ENCODE peak calls at places on chromosomes 7 and 10, in seven cellular contexts. One of them, this sample, is unnamed.

GRCh38 chr7:19852192-19852591 is 78.8 kb upstream of the TMEM196 start:
- DNase-seq in right lobe of liver: no peak
- DNase-seq in fibroblast of the aortic adventitia: no peak
- DNase-seq in suprapubic skin: no peak
- DNase-seq in foreskin fibroblast: no peak
- DNase-seq in ovary: no peak
- DNase-seq in PC-9: no peak
- DNase-seq in this sample: no peak

GRCh38 chr10:23826399-23826798 is 382.5 kb upstream of the KIAA1217 start:
- DNase-seq in ovary: no peak
- DNase-seq in fibroblast of the aortic adventitia: peak; percentile 2
- DNase-seq in PC-9: peak; percentile 2
- DNase-seq in foreskin fibroblast: peak; percentile 1
- DNase-seq in right lobe of liver: no peak
- DNase-seq in suprapubic skin: no peak
- DNase-seq in this sample: no peak

GRCh38 chr10:108204528-108205313 is 1040.2 kb upstream of the SORCS1 start:
- DNase-seq in foreskin fibroblast: peak; percentile 26
- DNase-seq in fibroblast of the aortic adventitia: peak; percentile 0
- DNase-seq in PC-9: no peak
- DNase-seq in right lobe of liver: no peak
- DNase-seq in suprapubic skin: no peak
- DNase-seq in ovary: no peak
- DNase-seq in this sample: no peak

GRCh38 chr7:15130666-15131541 is 228.4 kb upstream of the DGKB start:
- DNase-seq in right lobe of liver: no peak
- DNase-seq in suprapubic skin: no peak
- DNase-seq in foreskin fibroblast: peak; percentile 63
- DNase-seq in ovary: no peak
- DNase-seq in PC-9: no peak
- DNase-seq in fibroblast of the aortic adventitia: peak; percentile 84
- DNase-seq in this sample: peak; percentile 8

GRCh38 chr7:50446542-50446960 is 3.6 kb downstream of the FIGNL1 start:
- DNase-seq in right lobe of liver: no peak
- DNase-seq in ovary: no peak
- DNase-seq in suprapubic skin: no peak
- DNase-seq in PC-9: peak; percentile 75
- DNase-seq in fibroblast of the aortic adventitia: peak; percentile 48
- DNase-seq in foreskin fibroblast: peak; percentile 5
- DNase-seq in this sample: peak; percentile 53

GRCh38 chr7:132590162-132590561 is 13.9 kb upstream of the PLXNA4 start:
- DNase-seq in suprapubic skin: no peak
- DNase-seq in right lobe of liver: no peak
- DNase-seq in foreskin fibroblast: no peak
- DNase-seq in ovary: no peak
- DNase-seq in fibroblast of the aortic adventitia: no peak
- DNase-seq in PC-9: no peak
- DNase-seq in this sample: no peak

GRCh38 chr10:122124808-122125207 is 135.8 kb downstream of the TACC2 start:
- DNase-seq in right lobe of liver: no peak
- DNase-seq in ovary: no peak
- DNase-seq in foreskin fibroblast: no peak
- DNase-seq in suprapubic skin: no peak
- DNase-seq in fibroblast of the aortic adventitia: no peak
- DNase-seq in PC-9: no peak
- DNase-seq in this sample: no peak

GRCh38 chr7:51324206-51324884 is 7.7 kb upstream of the COBL start:
- DNase-seq in suprapubic skin: no peak
- DNase-seq in PC-9: no peak
- DNase-seq in fibroblast of the aortic adventitia: no peak
- DNase-seq in ovary: no peak
- DNase-seq in foreskin fibroblast: no peak
- DNase-seq in right lobe of liver: no peak
- DNase-seq in this sample: no peak

GRCh38 chr10:91511549-91512330 is 101.6 kb downstream of the HECTD2 start:
- DNase-seq in foreskin fibroblast: peak; percentile 72
- DNase-seq in suprapubic skin: no peak
- DNase-seq in fibroblast of the aortic adventitia: peak; percentile 68
- DNase-seq in PC-9: no peak
- DNase-seq in ovary: no peak
- DNase-seq in right lobe of liver: no peak
- DNase-seq in this sample: peak; percentile 61

GRCh38 chr7:105493928-105494325 is 28.1 kb downstream of the PUS7 start:
- DNase-seq in ovary: no peak
- DNase-seq in suprapubic skin: no peak
- DNase-seq in PC-9: no peak
- DNase-seq in right lobe of liver: no peak
- DNase-seq in foreskin fibroblast: no peak
- DNase-seq in fibroblast of the aortic adventitia: peak; percentile 84
- DNase-seq in this sample: peak; percentile 85

GRCh38 chr7:134153493-134154093 is 26.5 kb downstream of the LRGUK start:
- DNase-seq in suprapubic skin: no peak
- DNase-seq in fibroblast of the aortic adventitia: no peak
- DNase-seq in foreskin fibroblast: peak; percentile 4
- DNase-seq in right lobe of liver: no peak
- DNase-seq in ovary: no peak
- DNase-seq in PC-9: no peak
- DNase-seq in this sample: no peak

GRCh38 chr7:79529214-79529895 is 75.9 kb upstream of the MAGI2 start:
- DNase-seq in suprapubic skin: no peak
- DNase-seq in ovary: no peak
- DNase-seq in foreskin fibroblast: no peak
- DNase-seq in fibroblast of the aortic adventitia: no peak
- DNase-seq in right lobe of liver: no peak
- DNase-seq in PC-9: no peak
- DNase-seq in this sample: no peak

GRCh38 chr7:104971290-104972071 is 42.5 kb upstream of the KMT2E start:
- DNase-seq in right lobe of liver: no peak
- DNase-seq in PC-9: no peak
- DNase-seq in fibroblast of the aortic adventitia: peak; percentile 71
- DNase-seq in foreskin fibroblast: peak; percentile 78
- DNase-seq in ovary: no peak
- DNase-seq in suprapubic skin: no peak
- DNase-seq in this sample: no peak

GRCh38 chr7:96304573-96304972 is 17.3 kb downstream of the SLC25A13 start:
- DNase-seq in right lobe of liver: no peak
- DNase-seq in suprapubic skin: no peak
- DNase-seq in ovary: no peak
- DNase-seq in foreskin fibroblast: peak; percentile 5
- DNase-seq in fibroblast of the aortic adventitia: no peak
- DNase-seq in PC-9: no peak
- DNase-seq in this sample: no peak

GRCh38 chr10:103861501-103861900 is 6.1 kb upstream of the SH3PXD2A start:
- DNase-seq in ovary: no peak
- DNase-seq in fibroblast of the aortic adventitia: peak; percentile 71
- DNase-seq in right lobe of liver: no peak
- DNase-seq in foreskin fibroblast: peak; percentile 61
- DNase-seq in PC-9: no peak
- DNase-seq in suprapubic skin: no peak
- DNase-seq in this sample: no peak

GRCh38 chr10:773562-774161 is 84.2 kb upstream of the DIP2C start:
- DNase-seq in ovary: no peak
- DNase-seq in PC-9: no peak
- DNase-seq in foreskin fibroblast: no peak
- DNase-seq in fibroblast of the aortic adventitia: no peak
- DNase-seq in suprapubic skin: no peak
- DNase-seq in right lobe of liver: no peak
- DNase-seq in this sample: no peak

GRCh38 chr7:90692396-90692795 is 96.3 kb downstream of the CDK14 start:
- DNase-seq in ovary: no peak
- DNase-seq in suprapubic skin: no peak
- DNase-seq in fibroblast of the aortic adventitia: no peak
- DNase-seq in PC-9: no peak
- DNase-seq in foreskin fibroblast: peak; percentile 16
- DNase-seq in right lobe of liver: no peak
- DNase-seq in this sample: no peak

GRCh38 chr10:21724020-21724589 is 190.1 kb downstream of the MLLT10 start:
- DNase-seq in fibroblast of the aortic adventitia: no peak
- DNase-seq in right lobe of liver: no peak
- DNase-seq in PC-9: no peak
- DNase-seq in suprapubic skin: no peak
- DNase-seq in ovary: no peak
- DNase-seq in foreskin fibroblast: peak; percentile 73
- DNase-seq in this sample: no peak

GRCh38 chr7:151821226-151821625 is 55.7 kb downstream of the PRKAG2 start:
- DNase-seq in right lobe of liver: no peak
- DNase-seq in foreskin fibroblast: no peak
- DNase-seq in fibroblast of the aortic adventitia: no peak
- DNase-seq in PC-9: no peak
- DNase-seq in ovary: no peak
- DNase-seq in suprapubic skin: no peak
- DNase-seq in this sample: no peak

GRCh38 chr10:103843045-103843444 is 12.3 kb downstream of the SH3PXD2A start:
- DNase-seq in foreskin fibroblast: no peak
- DNase-seq in right lobe of liver: no peak
- DNase-seq in PC-9: no peak
- DNase-seq in ovary: no peak
- DNase-seq in suprapubic skin: no peak
- DNase-seq in fibroblast of the aortic adventitia: no peak
- DNase-seq in this sample: no peak

GRCh38 chr7:523436-524336 is 4.0 kb upstream of the PDGFA start:
- DNase-seq in foreskin fibroblast: no peak
- DNase-seq in fibroblast of the aortic adventitia: no peak
- DNase-seq in PC-9: no peak
- DNase-seq in right lobe of liver: no peak
- DNase-seq in suprapubic skin: no peak
- DNase-seq in ovary: no peak
- DNase-seq in this sample: no peak

GRCh38 chr10:43074827-43075611 is 1.9 kb upstream of the RET start:
- DNase-seq in suprapubic skin: no peak
- DNase-seq in fibroblast of the aortic adventitia: no peak
- DNase-seq in foreskin fibroblast: no peak
- DNase-seq in ovary: no peak
- DNase-seq in PC-9: no peak
- DNase-seq in right lobe of liver: no peak
- DNase-seq in this sample: no peak

GRCh38 chr7:46850563-46851325 is 731.2 kb downstream of the TNS3 start:
- DNase-seq in ovary: no peak
- DNase-seq in right lobe of liver: no peak
- DNase-seq in PC-9: no peak
- DNase-seq in suprapubic skin: no peak
- DNase-seq in fibroblast of the aortic adventitia: no peak
- DNase-seq in foreskin fibroblast: no peak
- DNase-seq in this sample: no peak

GRCh38 chr7:26399309-26399610 is 107.6 kb downstream of the SNX10 start:
- DNase-seq in ovary: peak; percentile 33
- DNase-seq in foreskin fibroblast: peak; percentile 48
- DNase-seq in suprapubic skin: no peak
- DNase-seq in right lobe of liver: no peak
- DNase-seq in PC-9: no peak
- DNase-seq in fibroblast of the aortic adventitia: no peak
- DNase-seq in this sample: no peak

GRCh38 chr10:79239275-79239779 is 107.9 kb upstream of the PPIF start:
- DNase-seq in PC-9: peak; percentile 61
- DNase-seq in foreskin fibroblast: peak; percentile 64
- DNase-seq in fibroblast of the aortic adventitia: peak; percentile 45
- DNase-seq in suprapubic skin: no peak
- DNase-seq in right lobe of liver: no peak
- DNase-seq in ovary: no peak
- DNase-seq in this sample: no peak

DNA sequence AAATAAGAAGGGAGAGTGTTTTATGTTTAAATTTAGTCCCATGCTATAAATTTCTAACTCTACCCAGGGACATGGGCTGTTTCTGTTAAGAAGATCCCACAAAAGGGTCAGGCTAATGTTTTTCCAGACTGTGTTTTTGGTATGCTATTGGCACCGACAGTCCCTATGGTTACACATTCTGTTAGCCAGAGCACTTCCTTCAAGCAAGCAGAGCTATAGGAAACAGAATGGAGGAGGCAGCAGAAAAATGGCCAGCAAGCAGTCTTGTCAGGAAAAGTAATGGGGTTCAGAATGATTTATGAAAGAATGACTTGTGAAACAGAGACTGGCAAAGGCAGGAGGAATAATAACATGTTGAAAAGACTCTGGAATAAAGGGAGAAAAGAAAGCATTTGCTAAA is 44.8 kb upstream of the PHYHIPL start:
- DNase-seq in PC-9: no peak
- DNase-seq in right lobe of liver: no peak
- DNase-seq in suprapubic skin: no peak
- DNase-seq in foreskin fibroblast: no peak
- DNase-seq in fibroblast of the aortic adventitia: no peak
- DNase-seq in ovary: no peak
- DNase-seq in this sample: no peak
- TF ChIP-seq CTCF in PC-9: no peak
- TF ChIP-seq CTCF in right lobe of liver: no peak
- TF ChIP-seq CTCF in suprapubic skin: no peak
- TF ChIP-seq CTCF in foreskin fibroblast: no peak
- TF ChIP-seq CTCF in fibroblast of the aortic adventitia: no peak
- TF ChIP-seq CTCF in ovary: no peak
- TF ChIP-seq CTCF in this sample: no peak

GRCh38 chr10:72525689-72526088 is 100.2 kb downstream of the MICU1 start:
- DNase-seq in ovary: no peak
- DNase-seq in foreskin fibroblast: no peak
- DNase-seq in PC-9: no peak
- DNase-seq in right lobe of liver: no peak
- DNase-seq in fibroblast of the aortic adventitia: no peak
- DNase-seq in suprapubic skin: no peak
- DNase-seq in this sample: no peak
- H3K4me3 ChIP-seq in ovary: no peak overlapping the region
- H3K4me3 ChIP-seq in foreskin fibroblast: no peak overlapping the region
- H3K4me3 ChIP-seq in PC-9: no peak overlapping the region
- H3K4me3 ChIP-seq in right lobe of liver: no peak overlapping the region
- H3K4me3 ChIP-seq in fibroblast of the aortic adventitia: no peak overlapping the region
- H3K4me3 ChIP-seq in suprapubic skin: no peak overlapping the region
- H3K4me3 ChIP-seq in this sample: no peak overlapping the region

DNA sequence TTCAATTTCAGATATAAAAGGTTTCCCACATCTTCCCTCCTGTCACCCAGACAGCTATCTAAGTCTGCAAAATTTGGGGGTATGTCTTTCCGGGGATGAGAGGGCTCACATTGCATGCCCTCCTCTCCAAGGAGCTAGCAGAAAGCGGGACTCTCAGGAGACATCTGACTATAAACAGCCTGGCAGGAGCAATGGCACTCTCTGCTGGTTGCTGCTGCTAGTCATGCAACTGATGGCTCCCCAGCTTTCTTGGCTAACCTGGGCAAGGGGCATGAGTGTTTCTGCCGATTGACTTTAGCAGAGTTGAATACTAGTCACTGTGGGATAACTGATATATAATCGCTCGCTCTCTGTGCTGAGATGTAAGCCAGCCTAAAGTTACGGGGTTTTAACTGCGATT is 12.0 kb downstream of the TBX20 start:
- DNase-seq in suprapubic skin: no peak
- DNase-seq in right lobe of liver: no peak
- DNase-seq in ovary: no peak
- DNase-seq in foreskin fibroblast: peak; percentile 29
- DNase-seq in fibroblast of the aortic adventitia: no peak
- DNase-seq in PC-9: no peak
- DNase-seq in this sample: no peak
- TF ChIP-seq CTCF in suprapubic skin: no peak
- TF ChIP-seq CTCF in right lobe of liver: no peak
- TF ChIP-seq CTCF in ovary: no peak
- TF ChIP-seq CTCF in foreskin fibroblast: peak; percentile 16
- TF ChIP-seq CTCF in fibroblast of the aortic adventitia: peak; percentile 12
- TF ChIP-seq CTCF in PC-9: no peak
- TF ChIP-seq CTCF in this sample: no peak

DNA sequence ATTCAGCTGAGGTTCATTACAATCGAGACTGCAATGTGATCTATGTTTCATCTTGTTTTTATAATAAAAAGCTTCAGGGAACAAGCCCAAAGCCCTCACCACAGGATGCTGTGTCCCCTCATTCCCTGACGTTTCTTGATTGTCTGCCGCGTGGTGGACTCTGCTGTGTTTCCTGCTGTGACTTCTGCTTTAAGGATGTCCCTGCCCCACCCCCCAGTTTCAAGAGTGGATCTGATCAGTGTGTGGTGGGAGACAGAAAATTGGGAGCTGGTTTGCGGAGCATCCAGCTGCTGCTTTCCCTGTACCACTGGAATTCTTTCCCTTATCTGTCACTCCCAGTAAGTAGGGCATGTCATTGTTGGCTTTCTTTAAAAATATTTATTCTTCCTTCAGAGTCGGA is 86.2 kb downstream of the CREM start:
- DNase-seq in right lobe of liver: no peak
- DNase-seq in ovary: no peak
- DNase-seq in suprapubic skin: no peak
- DNase-seq in fibroblast of the aortic adventitia: no peak
- DNase-seq in foreskin fibroblast: peak; percentile 15
- DNase-seq in PC-9: no peak
- DNase-seq in this sample: no peak
- H3K4me3 ChIP-seq in right lobe of liver: no peak overlapping the region
- H3K4me3 ChIP-seq in ovary: no peak overlapping the region
- H3K4me3 ChIP-seq in suprapubic skin: no peak overlapping the region
- H3K4me3 ChIP-seq in fibroblast of the aortic adventitia: no peak overlapping the region
- H3K4me3 ChIP-seq in foreskin fibroblast: no peak overlapping the region
- H3K4me3 ChIP-seq in PC-9: no peak overlapping the region
- H3K4me3 ChIP-seq in this sample: no peak overlapping the region